ENCODE peak calls at places on chromosomes 1 and 21, in six cellular contexts. E is cardiac muscle cell; H is CD8-positive, alpha-beta memory T cell; J is GM23248; M is A673; A is suprapubic skin. R is an unnamed sample. For H3K4me1 and H3K9me3, the result is how much of the 10 kb centered on the place peaks cover.

GRCh38 chr1:64186898-64187280 is 16.5 kb upstream of the UBE2U start:
- DNase-seq in E (no peak), H (no peak), J (no peak), M (no peak), A (no peak), R (no peak)

GRCh38 chr1:35192056-35192852 is 691 bp downstream of the SFPQ start:
- DNase-seq in E (peak), H (peak), J (peak), M (peak), A (peak), R (peak)

GRCh38 chr1:171858701-171859100 is 17.4 kb downstream of the DNM3 start:
- DNase-seq in E (no peak), H (no peak), J (no peak), M (no peak), A (no peak), R (no peak)

GRCh38 chr1:244027491-244027890 is 23.6 kb upstream of the ZBTB18 start:
- DNase-seq in E (no peak), H (no peak), J (no peak), M (no peak), A (no peak), R (no peak)

GRCh38 chr1:22114083-22115012 is 28.5 kb downstream of the WNT4 start:
- DNase-seq in E (peak), H (no peak), J (peak), M (peak), A (peak), R (no peak)

GRCh38 chr1:224632381-224632871 is 16.3 kb downstream of the CNIH3 start:
- DNase-seq in E (peak), H (no peak), J (peak), M (no peak), A (no peak), R (no peak)

GRCh38 chr1:81030441-81030840 is 770.3 kb upstream of the ADGRL2 start:
- DNase-seq in E (no peak), H (no peak), J (no peak), M (no peak), A (no peak), R (no peak)

GRCh38 chr1:7186382-7187120 is 401.3 kb downstream of the CAMTA1 start:
- DNase-seq in E (no peak), H (no peak), J (no peak), M (no peak), A (no peak), R (no peak)

GRCh38 chr21:35882791-35883240 is 177.5 kb downstream of the SETD4 start:
- DNase-seq in E (peak), H (no peak), J (peak), M (no peak), A (no peak), R (no peak)

GRCh38 chr1:61361971-61362370 is 279.6 kb downstream of the NFIA start:
- DNase-seq in E (no peak), H (no peak), J (no peak), M (no peak), A (no peak), R (no peak)

GRCh38 chr1:88877382-88877825 is 14.0 kb downstream of the GTF2B start:
- DNase-seq in E (peak), H (no peak), J (peak), M (peak), A (no peak), R (no peak)

GRCh38 chr1:68331117-68331865 is 99.0 kb upstream of the WLS start:
- DNase-seq in E (peak), H (no peak), J (peak), M (peak), A (no peak), R (peak)

GRCh38 chr1:111864862-111865261 is 109.2 kb downstream of the DDX20 start:
- DNase-seq in E (peak), H (no peak), J (peak), M (no peak), A (no peak), R (peak)

GRCh38 chr1:191608367-191608766 is 549.9 kb upstream of the RGS18 start:
- DNase-seq in E (no peak), H (no peak), J (no peak), M (no peak), A (no peak), R (no peak)

GRCh38 chr1:209926045-209926444 is 12.0 kb upstream of the SYT14 start:
- DNase-seq in E (peak), H (no peak), J (peak), M (peak), A (no peak), R (peak)

GRCh38 chr1:21926814-21927530 is 10.1 kb downstream of the HSPG2 start:
- DNase-seq in E (peak), H (no peak), J (peak), M (no peak), A (no peak), R (no peak)

GRCh38 chr1:101745549-101745948 is 251.2 kb downstream of the OLFM3 start:
- DNase-seq in E (no peak), H (no peak), J (no peak), M (no peak), A (no peak), R (no peak)

GRCh38 chr21:31658053-31658452 is 1.4 kb upstream of the SOD1 start:
- DNase-seq in E (no peak), H (no peak), J (no peak), M (no peak), A (no peak), R (no peak)

GRCh38 chr1:82700476-82700875 is 899.7 kb downstream of the ADGRL2 start:
- DNase-seq in E (no peak), H (no peak), J (no peak), M (no peak), A (no peak), R (no peak)

GRCh38 chr1:228152918-228153258 is 3.2 kb downstream of the GJC2 start:
- DNase-seq in E (no peak), H (no peak), J (no peak), M (no peak), A (no peak), R (no peak)

GRCh38 chr21:17051054-17051453 is 461.8 kb upstream of the CXADR start:
- DNase-seq in E (peak), H (no peak), J (peak), M (no peak), A (no peak), R (no peak)

DNA sequence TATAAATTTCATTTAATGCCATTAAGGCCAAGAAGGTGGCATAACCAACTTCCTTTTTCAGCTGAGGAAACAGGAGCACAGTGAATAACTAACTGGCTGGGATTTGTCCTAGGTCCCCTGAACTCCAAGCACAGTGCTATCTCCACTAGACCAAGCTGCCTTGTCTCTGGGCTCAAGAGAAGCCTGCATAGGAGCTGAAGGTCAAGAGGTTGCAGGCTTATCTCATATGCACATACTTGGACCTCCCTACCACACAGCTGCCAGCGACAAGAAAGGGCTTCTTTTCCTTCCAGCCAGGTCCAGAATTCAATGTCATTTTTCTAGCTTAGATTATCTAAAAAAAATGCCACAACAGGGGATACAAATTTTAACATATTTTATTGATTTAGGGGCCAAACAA is 27.1 kb downstream of the AK2 start:
- DNase-seq in E (no peak), H (no peak), J (no peak), M (no peak), A (no peak), R (no peak)
- H3K4me1 ChIP-seq in E (half or more), H (under half), J (under half), M (under half), A (half or more), R (under half)

DNA sequence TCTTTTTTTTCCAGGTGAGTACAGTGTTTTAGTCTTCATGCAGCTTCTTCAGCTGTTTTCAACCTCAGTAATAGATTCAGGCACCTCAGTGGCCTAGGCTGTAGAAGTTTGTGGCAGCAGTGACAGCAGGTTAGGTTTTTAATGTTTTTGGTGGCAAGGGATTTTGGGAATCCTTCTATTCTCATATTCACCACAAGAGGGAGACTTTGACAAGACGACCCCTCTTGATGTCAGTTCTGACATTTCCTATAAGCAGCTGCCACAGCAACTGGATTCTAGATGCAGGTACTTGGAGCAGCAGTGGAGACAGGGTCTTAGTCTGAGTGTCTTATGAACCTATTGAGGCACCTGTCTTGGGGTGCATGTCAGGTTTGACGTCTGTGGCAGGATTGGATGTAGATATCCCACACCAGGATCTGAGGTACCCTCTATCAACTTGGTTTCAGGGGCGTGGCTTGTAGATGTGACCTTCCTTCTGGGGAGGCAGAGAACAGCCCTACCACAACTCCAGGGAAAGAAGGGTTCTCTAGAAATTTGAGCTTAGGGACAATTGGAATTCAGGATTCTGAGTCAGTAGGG is 1104.2 kb upstream of the TMPRSS15 start:
- DNase-seq in E (no peak), H (no peak), J (no peak), M (peak), A (no peak), R (peak)
- H3K9me3 ChIP-seq in E (under half), H (under half), J (under half), M (under half), A (under half), R (under half)

GRCh38 chr1:47024138-47024856 is 828 bp downstream of the CYP4X1 start:
- DNase-seq in E (peak), H (no peak), J (no peak), M (no peak), A (no peak), R (no peak)
- H3K4me3 ChIP-seq in E (peak), H (no peak), J (no peak), M (no peak), A (peak), R (no peak)

DNA sequence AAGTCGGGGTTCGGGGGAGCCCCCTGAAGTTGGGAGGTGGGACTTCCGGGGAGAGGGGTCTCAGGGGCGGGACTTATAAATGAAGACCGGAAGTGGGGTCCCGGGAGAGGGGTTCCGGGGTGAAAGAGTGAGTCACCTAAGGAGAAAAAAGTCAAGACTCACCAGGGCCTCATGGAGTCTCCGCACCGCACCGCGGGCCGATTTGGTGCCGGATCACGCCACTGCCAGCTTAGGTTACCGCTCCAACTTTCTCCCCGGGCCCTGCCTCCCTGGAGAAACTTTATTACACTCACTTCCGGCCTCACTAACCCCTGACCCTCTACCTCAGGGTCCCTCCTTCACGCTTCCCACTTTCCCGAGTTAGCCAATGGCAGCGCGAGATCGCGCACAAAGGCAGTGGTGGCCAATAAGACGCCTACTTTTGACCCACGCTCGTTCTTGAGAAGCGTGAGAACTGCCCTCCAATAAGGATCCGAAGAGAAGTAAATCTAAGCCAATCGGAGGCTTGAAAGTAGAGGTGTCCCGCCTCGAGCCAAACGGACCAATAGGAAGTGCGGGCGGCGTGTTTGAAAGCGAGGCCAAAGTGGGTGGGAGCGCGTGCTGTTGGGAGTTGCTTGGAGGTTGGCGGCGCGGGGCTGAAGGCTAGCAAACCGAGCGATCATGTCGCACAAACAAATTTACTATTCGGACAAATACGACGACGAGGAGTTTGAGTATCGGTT is at the start of gene CKS1B:
- DNase-seq in E (peak), H (peak), J (peak), M (peak), A (peak), R (peak)
- H3K4me1 ChIP-seq in E (under half), H (under half), J (under half), M (under half), A (half or more), R (under half)

DNA sequence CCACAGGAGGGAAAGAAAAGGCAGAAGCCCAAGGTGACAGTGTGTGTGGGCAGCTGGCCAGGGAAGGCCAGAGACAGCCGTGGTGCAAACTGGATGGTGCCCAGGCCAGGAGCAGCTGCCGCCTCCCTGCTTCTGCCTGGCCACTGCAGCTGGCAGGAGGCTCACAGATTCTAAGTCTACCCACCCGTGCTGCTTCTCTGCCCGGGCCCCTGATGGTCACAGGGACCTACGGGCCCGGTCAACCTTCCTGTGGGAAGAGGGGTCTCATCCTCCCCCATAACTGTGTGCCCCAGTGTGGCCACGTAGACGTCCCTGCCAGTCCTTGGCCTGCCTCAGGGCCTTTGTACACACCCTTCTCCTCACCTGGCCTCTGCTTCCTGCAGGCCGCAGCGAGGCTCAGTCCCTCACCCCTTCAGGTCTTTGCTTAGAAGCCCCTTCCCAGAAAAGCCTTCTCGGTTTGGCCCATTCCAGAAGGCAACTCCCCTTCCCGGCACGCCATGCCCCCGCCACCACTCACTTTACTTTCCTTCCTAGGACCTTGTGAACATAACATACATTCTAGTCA is 192.6 kb upstream of the AJAP1 start:
- DNase-seq in E (no peak), H (no peak), J (no peak), M (no peak), A (no peak), R (no peak)
- H3K9me3 ChIP-seq in E (under half), H (under half), J (under half), M (under half), A (under half), R (under half)

GRCh38 chr1:42925132-42925769 is 33.4 kb downstream of the SLC2A1 start:
- DNase-seq in E (no peak), H (no peak), J (peak), M (no peak), A (peak), R (no peak)

GRCh38 chr1:42926235-42926869 is 32.3 kb downstream of the SLC2A1 start:
- DNase-seq in E (no peak), H (no peak), J (no peak), M (no peak), A (peak), R (no peak)

GRCh38 chr1:42924249-42925131 is 34.2 kb downstream of the SLC2A1 start:
- DNase-seq in E (peak), H (peak), J (peak), M (peak), A (peak), R (peak)

GRCh38 chr1:42923367-42924248 is 35.1 kb downstream of the SLC2A1 start:
- DNase-seq in E (no peak), H (no peak), J (peak), M (no peak), A (peak), R (no peak)

GRCh38 chr1:42922687-42923366 is 35.8 kb downstream of the SLC2A1 start:
- DNase-seq in E (peak), H (no peak), J (peak), M (peak), A (peak), R (peak)
- H3K4me3 ChIP-seq in E (no peak), H (peak), J (no peak), M (peak), A (no peak), R (peak)

DNA sequence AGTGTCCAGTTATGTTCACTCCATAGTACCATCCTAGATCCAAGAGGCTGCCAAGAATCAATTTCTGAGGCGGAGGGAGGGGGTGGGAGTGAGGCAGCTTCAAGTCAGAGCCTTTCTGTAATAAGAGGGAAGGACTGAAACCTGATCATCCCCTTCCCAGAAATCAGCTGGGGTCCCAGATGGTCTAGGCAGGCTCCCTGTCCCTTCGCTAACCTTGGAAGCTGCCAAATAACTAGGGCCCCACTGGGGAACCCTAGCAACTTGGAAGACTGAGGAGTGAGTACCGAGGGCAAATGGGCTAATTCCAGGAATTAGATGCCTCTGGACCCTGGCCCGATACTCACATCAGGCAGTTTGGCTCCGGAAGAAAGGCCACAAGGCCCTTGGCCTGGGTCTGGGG is 113.3 kb downstream of the NAV1 start:
- DNase-seq in E (no peak), H (no peak), J (no peak), M (no peak), A (no peak), R (no peak)
- H3K4me1 ChIP-seq in E (under half), H (under half), J (half or more), M (under half), A (half or more), R (under half)

GRCh38 chr1:71128060-71128459 is 47.2 kb upstream of the ZRANB2 start:
- DNase-seq in E (no peak), H (no peak), J (no peak), M (no peak), A (no peak), R (no peak)
- H3K9me3 ChIP-seq in E (under half), H (under half), J (under half), M (under half), A (under half), R (under half)

DNA sequence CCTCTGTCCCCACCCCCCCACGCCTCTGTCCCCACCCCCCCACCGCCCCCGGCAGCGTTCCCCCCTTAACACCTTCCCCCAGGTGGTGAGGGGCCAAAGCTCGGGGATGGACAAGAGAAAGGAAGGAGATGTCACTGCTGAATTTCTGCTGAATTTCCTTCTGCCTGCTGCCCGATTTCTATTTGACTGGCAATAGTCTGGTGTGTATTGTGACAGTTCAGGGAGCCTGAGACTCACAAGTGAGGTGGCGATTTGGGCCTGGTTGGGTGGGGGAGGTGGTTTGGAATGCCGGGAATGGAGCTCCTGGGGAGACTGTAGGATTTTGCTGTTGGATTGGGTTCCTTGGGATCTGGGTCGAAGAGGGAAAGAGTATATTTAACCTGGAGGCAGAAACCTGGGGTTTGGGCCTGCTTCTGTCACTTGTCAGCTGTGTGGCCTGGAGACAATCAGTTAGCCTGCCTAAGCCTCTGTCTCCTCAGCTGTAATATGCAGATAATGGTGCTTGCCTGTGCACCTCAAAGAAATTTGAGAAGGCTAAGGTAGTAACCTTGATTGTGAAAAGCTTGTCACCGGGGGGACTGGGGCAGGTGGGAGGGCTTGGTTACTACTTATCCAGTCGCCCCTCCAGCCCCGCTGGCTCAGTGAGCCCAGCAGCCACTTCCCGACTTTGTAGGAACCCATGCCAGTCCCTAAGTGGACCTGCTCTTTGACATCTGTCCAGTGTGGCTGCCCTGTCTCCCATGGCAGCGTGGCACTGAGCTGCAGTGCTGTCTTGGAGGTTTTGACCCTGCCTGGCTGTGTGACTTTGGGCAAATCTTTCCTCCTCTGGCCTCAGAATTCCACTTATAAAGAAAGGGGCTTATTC is 7.7 kb upstream of the LMNA start:
- DNase-seq in E (peak), H (no peak), J (peak), M (no peak), A (peak), R (no peak)
- H3K4me3 ChIP-seq in E (peak), H (peak), J (peak), M (no peak), A (peak), R (peak)

R was measured in SJCRH30.